ENCODE peak calls at places on chromosome 6, in five cellular contexts. U is NCI-H524 treated with DMSO at 0.1 percent for 48 hours; I is stimulated activated CD4-positive, alpha-beta T cell treated with anti-CD3 and anti-CD28 coated beads, Interleukin-12 subunit alpha, Interleukin-12 subunit beta, amount 100 ng/mL, for 4 hours; Y is AG10803; J is H7. M is an unnamed sample.

GRCh38 chr6:127457444-127458064 is 1.6 kb downstream of the KIAA0408 start:
- DNase-seq in J (no peak), Y (peak; percentile 84), I (no peak), U (no peak), M (no peak)

GRCh38 chr6:24985313-24985712 is 49.6 kb upstream of the RIPOR2 start:
- DNase-seq in U (no peak), I (no peak), Y (no peak), J (peak; percentile 22), M (no peak)

GRCh38 chr6:94510877-94511276 is 1066.5 kb upstream of the MANEA start:
- DNase-seq in I (no peak), Y (no peak), J (peak; percentile 10), U (no peak), M (no peak)

GRCh38 chr6:154508573-154509375 is 1.7 kb downstream of the CNKSR3 start:
- DNase-seq in J (no peak), I (no peak), Y (peak; percentile 28), U (no peak), M (no peak)

GRCh38 chr6:9540534-9541126 is 874.2 kb downstream of the TFAP2A start:
- DNase-seq in Y (peak; percentile 48), U (no peak), J (peak; percentile 2), I (no peak), M (no peak)

GRCh38 chr6:158231551-158232444 is 63.6 kb downstream of the GTF2H5 start:
- DNase-seq in J (peak; percentile 96), Y (peak; percentile 66), I (peak; percentile 73), U (peak; percentile 31), M (peak; percentile 70)

GRCh38 chr6:97052152-97052787 is 127.7 kb downstream of the KLHL32 start:
- DNase-seq in I (no peak), U (no peak), J (no peak), Y (no peak), M (no peak)

GRCh38 chr6:6006428-6007310 is at the start of gene NRN1:
- DNase-seq in Y (peak; percentile 77), J (peak; percentile 77), I (no peak), U (peak; percentile 27), M (no peak)

GRCh38 chr6:166512567-166512966 is 73.9 kb downstream of the RAMACL start:
- DNase-seq in Y (no peak), U (no peak), J (no peak), I (no peak), M (no peak)

GRCh38 chr6:27592481-27593199 is 119.7 kb upstream of the ZNF184 start:
- DNase-seq in J (peak; percentile 48), Y (peak; percentile 84), I (peak; percentile 17), U (no peak), M (no peak)

GRCh38 chr6:128519931-128520435 is 416 bp downstream of the PTPRK start:
- DNase-seq in I (peak; percentile 35), J (peak; percentile 61), Y (no peak), U (peak; percentile 62), M (peak; percentile 65)

GRCh38 chr6:110216140-110216539 is 35.9 kb downstream of the CDC40 start:
- DNase-seq in Y (no peak), J (no peak), I (no peak), U (no peak), M (no peak)

GRCh38 chr6:41586564-41586963 is 40.4 kb downstream of the FOXP4 start:
- DNase-seq in I (no peak), U (peak; percentile 35), J (no peak), Y (no peak), M (no peak)

GRCh38 chr6:139580592-139581484 is 206.4 kb upstream of the CITED2 start:
- DNase-seq in U (no peak), J (no peak), Y (no peak), I (no peak), M (no peak)

GRCh38 chr6:144298167-144298671 is 13.1 kb downstream of the UTRN start:
- DNase-seq in U (no peak), I (no peak), J (no peak), Y (no peak), M (no peak)

GRCh38 chr6:41922154-41922553 is 855 bp downstream of the BYSL start:
- DNase-seq in U (no peak), Y (no peak), I (no peak), J (no peak), M (no peak)

GRCh38 chr6:53616450-53617357 is 48.9 kb downstream of the KLHL31 start:
- DNase-seq in I (no peak), Y (no peak), U (no peak), J (no peak), M (no peak)

GRCh38 chr6:168160506-168161370 is 81.7 kb upstream of the FRMD1 start:
- DNase-seq in Y (no peak), U (no peak), I (no peak), J (no peak), M (peak; percentile 43)

GRCh38 chr6:35214869-35215664 is 1.3 kb downstream of the SCUBE3 start:
- DNase-seq in I (no peak), J (peak; percentile 75), Y (no peak), U (no peak), M (no peak)

GRCh38 chr6:25706314-25707014 is 48.1 kb upstream of the SLC17A4 start:
- DNase-seq in Y (no peak), I (no peak), J (no peak), U (no peak), M (no peak)

GRCh38 chr6:135243871-135244796 is 63.0 kb downstream of the MYB start:
- DNase-seq in Y (no peak), J (no peak), I (no peak), U (no peak), M (no peak)

GRCh38 chr6:156359912-156360311 is 417.3 kb upstream of the ARID1B start:
- DNase-seq in I (no peak), J (peak; percentile 73), U (no peak), Y (no peak), M (no peak)

M was measured in right atrium auricular region.